ENCODE peak calls at places on chromosomes 13 and 19, in ten cellular contexts. One of them, this sample, is unnamed.

GRCh38 chr19:49689133-49690072 is at the start of gene ADM5:
- DNase-seq in dorsolateral prefrontal cortex: peak
- DNase-seq in AG09309: no peak
- DNase-seq in thoracic aorta: no peak
- DNase-seq in upper lobe of right lung: peak
- DNase-seq in WTC11: peak
- DNase-seq in astrocyte of the spinal cord: no peak
- DNase-seq in pancreas: peak
- DNase-seq in neural crest cell: no peak
- DNase-seq in HCT116: no peak
- DNase-seq in this sample: no peak

GRCh38 chr13:110421696-110422395 is 114.8 kb downstream of the COL4A2 start:
- DNase-seq in dorsolateral prefrontal cortex: no peak
- DNase-seq in AG09309: no peak
- DNase-seq in thoracic aorta: no peak
- DNase-seq in upper lobe of right lung: no peak
- DNase-seq in WTC11: no peak
- DNase-seq in astrocyte of the spinal cord: peak
- DNase-seq in pancreas: no peak
- DNase-seq in neural crest cell: no peak
- DNase-seq in HCT116: no peak
- DNase-seq in this sample: no peak

GRCh38 chr13:105193026-105193425 is 1342.4 kb downstream of the EFNB2 start:
- DNase-seq in dorsolateral prefrontal cortex: no peak
- DNase-seq in AG09309: no peak
- DNase-seq in thoracic aorta: no peak
- DNase-seq in upper lobe of right lung: no peak
- DNase-seq in WTC11: no peak
- DNase-seq in astrocyte of the spinal cord: no peak
- DNase-seq in pancreas: no peak
- DNase-seq in neural crest cell: no peak
- DNase-seq in HCT116: no peak
- DNase-seq in this sample: no peak

GRCh38 chr19:287381-287871 is 3.8 kb downstream of the PLPP2 start:
- DNase-seq in dorsolateral prefrontal cortex: peak
- DNase-seq in AG09309: no peak
- DNase-seq in thoracic aorta: no peak
- DNase-seq in upper lobe of right lung: peak
- DNase-seq in WTC11: no peak
- DNase-seq in astrocyte of the spinal cord: no peak
- DNase-seq in pancreas: no peak
- DNase-seq in neural crest cell: no peak
- DNase-seq in HCT116: no peak
- DNase-seq in this sample: no peak

GRCh38 chr13:72782717-72783116 is 784 bp downstream of the PIBF1 start:
- DNase-seq in dorsolateral prefrontal cortex: no peak
- DNase-seq in AG09309: no peak
- DNase-seq in thoracic aorta: no peak
- DNase-seq in upper lobe of right lung: no peak
- DNase-seq in WTC11: no peak
- DNase-seq in astrocyte of the spinal cord: peak
- DNase-seq in pancreas: no peak
- DNase-seq in neural crest cell: no peak
- DNase-seq in HCT116: no peak
- DNase-seq in this sample: no peak

GRCh38 chr13:102846261-102847015 is 606 bp downstream of the ERCC5 start:
- DNase-seq in dorsolateral prefrontal cortex: no peak
- DNase-seq in AG09309: no peak
- DNase-seq in thoracic aorta: no peak
- DNase-seq in upper lobe of right lung: peak
- DNase-seq in WTC11: peak
- DNase-seq in astrocyte of the spinal cord: peak
- DNase-seq in pancreas: peak
- DNase-seq in neural crest cell: peak
- DNase-seq in HCT116: peak
- DNase-seq in this sample: no peak

GRCh38 chr13:113638806-113639205 is 19.2 kb downstream of the ATP4B start:
- DNase-seq in dorsolateral prefrontal cortex: no peak
- DNase-seq in AG09309: no peak
- DNase-seq in thoracic aorta: no peak
- DNase-seq in upper lobe of right lung: no peak
- DNase-seq in WTC11: no peak
- DNase-seq in astrocyte of the spinal cord: no peak
- DNase-seq in pancreas: no peak
- DNase-seq in neural crest cell: no peak
- DNase-seq in HCT116: no peak
- DNase-seq in this sample: no peak

GRCh38 chr19:43618921-43619261 is 538 bp downstream of the ZNF428 start:
- DNase-seq in dorsolateral prefrontal cortex: no peak
- DNase-seq in AG09309: no peak
- DNase-seq in thoracic aorta: no peak
- DNase-seq in upper lobe of right lung: no peak
- DNase-seq in WTC11: no peak
- DNase-seq in astrocyte of the spinal cord: no peak
- DNase-seq in pancreas: peak
- DNase-seq in neural crest cell: peak
- DNase-seq in HCT116: no peak
- DNase-seq in this sample: no peak

GRCh38 chr19:1211494-1212234 is 6.1 kb downstream of the STK11 start:
- DNase-seq in dorsolateral prefrontal cortex: peak
- DNase-seq in AG09309: no peak
- DNase-seq in thoracic aorta: no peak
- DNase-seq in upper lobe of right lung: peak
- DNase-seq in WTC11: peak
- DNase-seq in astrocyte of the spinal cord: no peak
- DNase-seq in pancreas: peak
- DNase-seq in neural crest cell: no peak
- DNase-seq in HCT116: no peak
- DNase-seq in this sample: no peak

GRCh38 chr19:30719189-30719990 is 347.2 kb downstream of the ZNF536 start:
- DNase-seq in dorsolateral prefrontal cortex: peak
- DNase-seq in AG09309: no peak
- DNase-seq in thoracic aorta: no peak
- DNase-seq in upper lobe of right lung: peak
- DNase-seq in WTC11: peak
- DNase-seq in astrocyte of the spinal cord: peak
- DNase-seq in pancreas: peak
- DNase-seq in neural crest cell: peak
- DNase-seq in HCT116: no peak
- DNase-seq in this sample: no peak

GRCh38 chr13:59734393-59734792 is 429.3 kb downstream of the DIAPH3 start:
- DNase-seq in dorsolateral prefrontal cortex: no peak
- DNase-seq in AG09309: no peak
- DNase-seq in thoracic aorta: no peak
- DNase-seq in upper lobe of right lung: no peak
- DNase-seq in WTC11: no peak
- DNase-seq in astrocyte of the spinal cord: no peak
- DNase-seq in pancreas: no peak
- DNase-seq in neural crest cell: no peak
- DNase-seq in HCT116: no peak
- DNase-seq in this sample: no peak

GRCh38 chr19:45342911-45343310 is 2.4 kb downstream of the KLC3 start:
- DNase-seq in dorsolateral prefrontal cortex: no peak
- DNase-seq in AG09309: no peak
- DNase-seq in thoracic aorta: no peak
- DNase-seq in upper lobe of right lung: no peak
- DNase-seq in WTC11: no peak
- DNase-seq in astrocyte of the spinal cord: no peak
- DNase-seq in pancreas: no peak
- DNase-seq in neural crest cell: no peak
- DNase-seq in HCT116: no peak
- DNase-seq in this sample: no peak

GRCh38 chr19:33407716-33408115 is 34.2 kb downstream of the CEBPG start:
- DNase-seq in dorsolateral prefrontal cortex: no peak
- DNase-seq in AG09309: no peak
- DNase-seq in thoracic aorta: no peak
- DNase-seq in upper lobe of right lung: no peak
- DNase-seq in WTC11: no peak
- DNase-seq in astrocyte of the spinal cord: no peak
- DNase-seq in pancreas: no peak
- DNase-seq in neural crest cell: no peak
- DNase-seq in HCT116: no peak
- DNase-seq in this sample: no peak

GRCh38 chr13:34107814-34108213 is 289.9 kb downstream of the RFC3 start:
- DNase-seq in dorsolateral prefrontal cortex: no peak
- DNase-seq in AG09309: no peak
- DNase-seq in thoracic aorta: no peak
- DNase-seq in upper lobe of right lung: no peak
- DNase-seq in WTC11: no peak
- DNase-seq in astrocyte of the spinal cord: peak
- DNase-seq in pancreas: no peak
- DNase-seq in neural crest cell: no peak
- DNase-seq in HCT116: no peak
- DNase-seq in this sample: no peak

GRCh38 chr13:41465215-41465907 is 8.0 kb downstream of the RGCC start:
- DNase-seq in dorsolateral prefrontal cortex: no peak
- DNase-seq in AG09309: peak
- DNase-seq in thoracic aorta: no peak
- DNase-seq in upper lobe of right lung: peak
- DNase-seq in WTC11: no peak
- DNase-seq in astrocyte of the spinal cord: peak
- DNase-seq in pancreas: no peak
- DNase-seq in neural crest cell: no peak
- DNase-seq in HCT116: no peak
- DNase-seq in this sample: no peak

GRCh38 chr19:19615086-19615485 is 3.4 kb downstream of the PBX4 start:
- DNase-seq in dorsolateral prefrontal cortex: no peak
- DNase-seq in AG09309: no peak
- DNase-seq in thoracic aorta: no peak
- DNase-seq in upper lobe of right lung: no peak
- DNase-seq in WTC11: no peak
- DNase-seq in astrocyte of the spinal cord: no peak
- DNase-seq in pancreas: no peak
- DNase-seq in neural crest cell: no peak
- DNase-seq in HCT116: peak
- DNase-seq in this sample: no peak

GRCh38 chr13:106369858-106370257 is 165.6 kb downstream of the EFNB2 start:
- DNase-seq in dorsolateral prefrontal cortex: no peak
- DNase-seq in AG09309: no peak
- DNase-seq in thoracic aorta: no peak
- DNase-seq in upper lobe of right lung: no peak
- DNase-seq in WTC11: no peak
- DNase-seq in astrocyte of the spinal cord: peak
- DNase-seq in pancreas: no peak
- DNase-seq in neural crest cell: no peak
- DNase-seq in HCT116: no peak
- DNase-seq in this sample: no peak

GRCh38 chr13:24858953-24859352 is 95.0 kb downstream of the RNF17 start:
- DNase-seq in dorsolateral prefrontal cortex: no peak
- DNase-seq in AG09309: no peak
- DNase-seq in thoracic aorta: no peak
- DNase-seq in upper lobe of right lung: no peak
- DNase-seq in WTC11: no peak
- DNase-seq in astrocyte of the spinal cord: no peak
- DNase-seq in pancreas: no peak
- DNase-seq in neural crest cell: no peak
- DNase-seq in HCT116: no peak
- DNase-seq in this sample: no peak
- TF ChIP-seq CTCF in dorsolateral prefrontal cortex: no peak
- TF ChIP-seq CTCF in AG09309: no peak
- TF ChIP-seq CTCF in thoracic aorta: no peak
- TF ChIP-seq CTCF in upper lobe of right lung: no peak
- TF ChIP-seq CTCF in WTC11: no peak
- TF ChIP-seq CTCF in astrocyte of the spinal cord: no peak
- TF ChIP-seq CTCF in pancreas: no peak
- TF ChIP-seq CTCF in neural crest cell: no peak
- TF ChIP-seq CTCF in HCT116: no peak
- TF ChIP-seq CTCF in this sample: no peak

GRCh38 chr19:40519352-40520322 is 52.8 kb downstream of the SPTBN4 start:
- DNase-seq in dorsolateral prefrontal cortex: peak
- DNase-seq in AG09309: no peak
- DNase-seq in thoracic aorta: no peak
- DNase-seq in upper lobe of right lung: peak
- DNase-seq in WTC11: peak
- DNase-seq in astrocyte of the spinal cord: no peak
- DNase-seq in pancreas: no peak
- DNase-seq in neural crest cell: no peak
- DNase-seq in HCT116: no peak
- DNase-seq in this sample: no peak
- TF ChIP-seq CTCF in dorsolateral prefrontal cortex: no peak
- TF ChIP-seq CTCF in AG09309: no peak
- TF ChIP-seq CTCF in thoracic aorta: no peak
- TF ChIP-seq CTCF in upper lobe of right lung: peak
- TF ChIP-seq CTCF in WTC11: no peak
- TF ChIP-seq CTCF in astrocyte of the spinal cord: no peak
- TF ChIP-seq CTCF in pancreas: no peak
- TF ChIP-seq CTCF in neural crest cell: no peak
- TF ChIP-seq CTCF in HCT116: peak
- TF ChIP-seq CTCF in this sample: no peak

GRCh38 chr19:11089254-11090013 is at the start of gene LDLR:
- DNase-seq in dorsolateral prefrontal cortex: peak
- DNase-seq in AG09309: peak
- DNase-seq in thoracic aorta: peak
- DNase-seq in upper lobe of right lung: peak
- DNase-seq in WTC11: peak
- DNase-seq in astrocyte of the spinal cord: peak
- DNase-seq in pancreas: peak
- DNase-seq in neural crest cell: peak
- DNase-seq in HCT116: peak
- DNase-seq in this sample: peak

GRCh38 chr19:11091343-11092153 is 2.3 kb downstream of the LDLR start:
- DNase-seq in dorsolateral prefrontal cortex: peak
- DNase-seq in AG09309: peak
- DNase-seq in thoracic aorta: peak
- DNase-seq in upper lobe of right lung: no peak
- DNase-seq in WTC11: no peak
- DNase-seq in astrocyte of the spinal cord: peak
- DNase-seq in pancreas: peak
- DNase-seq in neural crest cell: no peak
- DNase-seq in HCT116: peak
- DNase-seq in this sample: peak

GRCh38 chr19:11088508-11089253 is 582 bp upstream of the LDLR start:
- DNase-seq in dorsolateral prefrontal cortex: no peak
- DNase-seq in AG09309: no peak
- DNase-seq in thoracic aorta: no peak
- DNase-seq in upper lobe of right lung: no peak
- DNase-seq in WTC11: no peak
- DNase-seq in astrocyte of the spinal cord: peak
- DNase-seq in pancreas: no peak
- DNase-seq in neural crest cell: no peak
- DNase-seq in HCT116: no peak
- DNase-seq in this sample: no peak

GRCh38 chr19:11092181-11092538 is 2.9 kb downstream of the LDLR start:
- DNase-seq in dorsolateral prefrontal cortex: no peak
- DNase-seq in AG09309: no peak
- DNase-seq in thoracic aorta: no peak
- DNase-seq in upper lobe of right lung: no peak
- DNase-seq in WTC11: no peak
- DNase-seq in astrocyte of the spinal cord: peak
- DNase-seq in pancreas: no peak
- DNase-seq in neural crest cell: no peak
- DNase-seq in HCT116: peak
- DNase-seq in this sample: no peak

GRCh38 chr19:11090264-11091032 is 1.2 kb downstream of the LDLR start:
- DNase-seq in dorsolateral prefrontal cortex: peak
- DNase-seq in AG09309: peak
- DNase-seq in thoracic aorta: peak
- DNase-seq in upper lobe of right lung: peak
- DNase-seq in WTC11: peak
- DNase-seq in astrocyte of the spinal cord: peak
- DNase-seq in pancreas: peak
- DNase-seq in neural crest cell: peak
- DNase-seq in HCT116: peak
- DNase-seq in this sample: peak
- TF ChIP-seq CTCF in dorsolateral prefrontal cortex: no peak
- TF ChIP-seq CTCF in AG09309: no peak
- TF ChIP-seq CTCF in thoracic aorta: no peak
- TF ChIP-seq CTCF in upper lobe of right lung: no peak
- TF ChIP-seq CTCF in WTC11: no peak
- TF ChIP-seq CTCF in astrocyte of the spinal cord: no peak
- TF ChIP-seq CTCF in pancreas: no peak
- TF ChIP-seq CTCF in neural crest cell: no peak
- TF ChIP-seq CTCF in HCT116: no peak
- TF ChIP-seq CTCF in this sample: no peak

GRCh38 chr13:108176685-108177274 is 38.6 kb downstream of the LIG4 start:
- DNase-seq in dorsolateral prefrontal cortex: peak
- DNase-seq in AG09309: no peak
- DNase-seq in thoracic aorta: no peak
- DNase-seq in upper lobe of right lung: no peak
- DNase-seq in WTC11: peak
- DNase-seq in astrocyte of the spinal cord: no peak
- DNase-seq in pancreas: no peak
- DNase-seq in neural crest cell: peak
- DNase-seq in HCT116: peak
- DNase-seq in this sample: no peak
- TF ChIP-seq CTCF in dorsolateral prefrontal cortex: no peak
- TF ChIP-seq CTCF in AG09309: peak
- TF ChIP-seq CTCF in thoracic aorta: no peak
- TF ChIP-seq CTCF in upper lobe of right lung: peak
- TF ChIP-seq CTCF in WTC11: peak
- TF ChIP-seq CTCF in astrocyte of the spinal cord: peak
- TF ChIP-seq CTCF in pancreas: no peak
- TF ChIP-seq CTCF in neural crest cell: peak
- TF ChIP-seq CTCF in HCT116: peak
- TF ChIP-seq CTCF in this sample: peak